ENCODE peak calls at places on chromosomes 12 and 14, in four cellular contexts. R is K562, I is HepG2, U is H1. X is an unnamed sample.

GRCh38 chr12:41680155-41680554 is 464.5 kb downstream of the GXYLT1 start:
- DNase-seq in R (no peak), I (no peak), U (no peak), X (no peak)

GRCh38 chr12:113366827-113367226 is 8.4 kb downstream of the PLBD2 start:
- DNase-seq in R (no peak), I (no peak), U (no peak), X (no peak)

GRCh38 chr14:82422186-82422585 is 888.5 kb upstream of the SEL1L start:
- DNase-seq in R (no peak), I (no peak), U (no peak), X (no peak)

GRCh38 chr14:65261425-65261920 is 151.1 kb upstream of the FUT8 start:
- DNase-seq in R (no peak), I (no peak), U (no peak), X (no peak)

GRCh38 chr12:20280515-20280914 is 87.8 kb upstream of the PDE3A start:
- DNase-seq in R (no peak), I (no peak), U (no peak), X (no peak)

GRCh38 chr12:880656-881055 is 68.8 kb downstream of the RAD52 start:
- DNase-seq in R (no peak), I (no peak), U (no peak), X (no peak)

GRCh38 chr14:105937253-105938054 is 411.1 kb downstream of the TMEM121 start:
- DNase-seq in R (no peak), I (no peak), U (no peak), X (no peak)

GRCh38 chr12:53845932-53846331 is 92.7 kb upstream of the HOXC13 start:
- DNase-seq in R (no peak), I (no peak), U (no peak), X (no peak)

GRCh38 chr12:1791104-1791927 is 29.0 kb upstream of the LRTM2 start:
- DNase-seq in R (peak), I (peak), U (no peak), X (peak)

GRCh38 chr14:99321236-99321925 is 49.4 kb upstream of the BCL11B start:
- DNase-seq in R (no peak), I (no peak), U (no peak), X (no peak)

GRCh38 chr14:103716091-103716801 is 636 bp downstream of the ZFYVE21 start:
- DNase-seq in R (peak), I (no peak), U (no peak), X (no peak)

GRCh38 chr12:12645485-12645884 is 33.8 kb downstream of the CREBL2 start:
- DNase-seq in R (peak), I (peak), U (no peak), X (no peak)

GRCh38 chr12:57735952-57736742 is 2.4 kb downstream of the AGAP2 start:
- DNase-seq in R (peak), I (peak), U (no peak), X (no peak)

GRCh38 chr14:71399057-71399487 is 491.8 kb downstream of the PCNX1 start:
- DNase-seq in R (no peak), I (no peak), U (no peak), X (no peak)

GRCh38 chr12:50595667-50596066 is 90.9 kb downstream of the DIP2B start:
- DNase-seq in R (peak), I (no peak), U (no peak), X (no peak)

GRCh38 chr12:16626991-16627390 is 21.0 kb upstream of the LMO3 start:
- DNase-seq in R (no peak), I (no peak), U (no peak), X (no peak)

GRCh38 chr12:84911331-84912190 is 1.0 kb downstream of the SLC6A15 start:
- DNase-seq in R (no peak), I (no peak), U (peak), X (peak)

GRCh38 chr12:92304335-92305066 is 158.9 kb upstream of the BTG1 start:
- DNase-seq in R (no peak), I (no peak), U (no peak), X (no peak)

GRCh38 chr14:105065280-105066228 is at the start of gene GPR132:
- DNase-seq in R (peak), I (no peak), U (no peak), X (no peak)

GRCh38 chr14:61337893-61338292 is 16.5 kb downstream of the PRKCH start:
- DNase-seq in R (no peak), I (no peak), U (no peak), X (no peak)

GRCh38 chr12:30996752-30997151 is 70.2 kb downstream of the TSPAN11 start:
- DNase-seq in R (no peak), I (no peak), U (no peak), X (no peak)

GRCh38 chr14:51333901-51334432 is 93.9 kb downstream of the TMX1 start:
- DNase-seq in R (no peak), I (no peak), U (no peak), X (no peak)

GRCh38 chr12:128644664-128645296 is 179.0 kb downstream of the SLC15A4 start:
- DNase-seq in R (peak), I (peak), U (peak), X (peak)

GRCh38 chr12:64318605-64319004 is 72.0 kb downstream of the C12orf56 start:
- DNase-seq in R (no peak), I (peak), U (peak), X (peak)

GRCh38 chr12:85155791-85156190 is 119.6 kb downstream of the LRRIQ1 start:
- DNase-seq in R (no peak), I (peak), U (no peak), X (no peak)

GRCh38 chr14:101925152-101925551 is 39.2 kb upstream of the DYNC1H1 start:
- DNase-seq in R (no peak), I (no peak), U (no peak), X (no peak)

GRCh38 chr12:46965880-46966279 is 113.5 kb upstream of the PCED1B start:
- DNase-seq in R (no peak), I (no peak), U (no peak), X (no peak)

GRCh38 chr14:49641697-49642129 is 6.7 kb upstream of the DNAAF2 start:
- DNase-seq in R (no peak), I (peak), U (no peak), X (no peak)

GRCh38 chr14:63473194-63473788 is 69.9 kb downstream of the PPP2R5E start:
- DNase-seq in R (no peak), I (no peak), U (no peak), X (no peak)

GRCh38 chr14:58637040-58637390 is 747 bp upstream of the DACT1 start:
- DNase-seq in R (no peak), I (no peak), U (no peak), X (peak)

GRCh38 chr12:3141339-3142321 is 64.5 kb downstream of the TSPAN9 start:
- DNase-seq in R (no peak), I (no peak), U (no peak), X (no peak)

GRCh38 chr14:50839048-50839447 is 8.1 kb upstream of the NIN start:
- DNase-seq in R (no peak), I (peak), U (no peak), X (no peak)

GRCh38 chr14:73824536-73824935 is 27.1 kb upstream of the PTGR2 start:
- DNase-seq in R (no peak), I (no peak), U (no peak), X (no peak)
- H3K4me2 ChIP-seq in R (no peak), I (no peak), U (no peak), X (no peak)

DNA sequence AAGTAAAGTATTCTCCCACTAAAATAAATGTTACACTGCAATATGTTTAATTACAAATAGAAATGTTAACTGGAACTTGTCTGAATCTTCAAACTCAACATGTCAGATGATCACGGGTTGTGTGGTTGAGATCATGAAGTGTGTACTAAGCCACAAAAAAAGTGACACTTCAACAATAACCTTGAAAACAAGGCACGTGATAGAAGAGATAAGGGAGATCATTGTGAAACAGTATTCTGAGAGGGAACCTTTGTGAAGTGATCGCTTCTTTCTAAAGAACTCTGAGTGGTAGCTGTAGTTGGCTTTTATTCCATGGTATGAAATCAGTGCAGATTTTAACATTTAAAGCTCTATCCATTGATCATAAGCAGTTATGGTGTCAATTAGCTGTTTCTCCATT is 60.0 kb downstream of the LIN52 start:
- DNase-seq in R (no peak), I (peak), U (no peak), X (no peak)
- TF ChIP-seq PHF8 in R (no peak), I (no peak), U (no peak), X (no peak)

DNA sequence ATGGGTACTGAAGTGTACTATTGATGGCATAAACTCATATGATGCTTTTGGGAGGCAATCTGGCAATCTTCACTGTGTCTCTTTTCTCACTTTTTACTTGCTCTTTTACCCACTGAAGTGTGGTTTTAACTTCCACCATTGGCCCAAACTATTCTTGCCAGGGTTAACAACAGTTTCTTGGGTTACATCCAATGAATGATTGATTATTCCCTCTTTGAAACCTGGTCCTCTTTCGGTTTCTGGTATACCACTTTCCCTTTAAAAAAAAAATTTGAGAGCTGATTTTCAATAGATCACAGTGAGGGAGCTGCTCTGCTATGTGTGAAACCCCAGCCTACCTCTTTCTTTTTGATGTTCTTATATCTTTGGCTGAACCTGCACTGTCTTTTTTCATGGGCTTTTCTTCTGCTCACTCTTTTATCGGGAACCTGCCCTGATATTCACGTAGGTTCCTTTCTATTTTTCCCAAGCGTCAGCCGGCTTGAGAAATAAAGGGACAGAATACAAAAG is 56.1 kb upstream of the OR4E1 start:
- DNase-seq in R (no peak), I (no peak), U (no peak), X (no peak)
- H3K4me2 ChIP-seq in R (no peak), I (no peak), U (peak), X (no peak)

DNA sequence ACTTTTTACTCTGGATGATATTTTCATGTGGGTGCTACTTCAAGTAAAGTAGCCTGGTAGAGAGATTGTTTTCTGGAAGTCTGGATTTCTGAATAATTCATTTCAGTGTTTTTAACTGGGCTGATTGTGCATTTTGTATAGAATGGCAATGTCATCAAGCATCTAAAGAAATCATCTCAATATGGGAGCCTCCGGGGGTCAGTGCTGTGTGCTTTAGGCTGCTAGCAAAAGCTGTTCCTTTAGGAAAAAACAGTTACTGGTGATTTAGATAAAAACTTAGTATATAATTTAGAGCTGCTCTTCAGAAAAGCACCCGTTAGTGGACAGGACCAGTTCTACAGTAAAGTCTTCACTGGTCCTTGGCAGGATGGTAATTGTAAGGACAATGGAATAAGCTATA is 5.1 kb downstream of the UBE3B start:
- DNase-seq in R (no peak), I (no peak), U (no peak), X (no peak)
- TF ChIP-seq PHF8 in R (no peak), I (no peak), U (no peak), X (no peak)

DNA sequence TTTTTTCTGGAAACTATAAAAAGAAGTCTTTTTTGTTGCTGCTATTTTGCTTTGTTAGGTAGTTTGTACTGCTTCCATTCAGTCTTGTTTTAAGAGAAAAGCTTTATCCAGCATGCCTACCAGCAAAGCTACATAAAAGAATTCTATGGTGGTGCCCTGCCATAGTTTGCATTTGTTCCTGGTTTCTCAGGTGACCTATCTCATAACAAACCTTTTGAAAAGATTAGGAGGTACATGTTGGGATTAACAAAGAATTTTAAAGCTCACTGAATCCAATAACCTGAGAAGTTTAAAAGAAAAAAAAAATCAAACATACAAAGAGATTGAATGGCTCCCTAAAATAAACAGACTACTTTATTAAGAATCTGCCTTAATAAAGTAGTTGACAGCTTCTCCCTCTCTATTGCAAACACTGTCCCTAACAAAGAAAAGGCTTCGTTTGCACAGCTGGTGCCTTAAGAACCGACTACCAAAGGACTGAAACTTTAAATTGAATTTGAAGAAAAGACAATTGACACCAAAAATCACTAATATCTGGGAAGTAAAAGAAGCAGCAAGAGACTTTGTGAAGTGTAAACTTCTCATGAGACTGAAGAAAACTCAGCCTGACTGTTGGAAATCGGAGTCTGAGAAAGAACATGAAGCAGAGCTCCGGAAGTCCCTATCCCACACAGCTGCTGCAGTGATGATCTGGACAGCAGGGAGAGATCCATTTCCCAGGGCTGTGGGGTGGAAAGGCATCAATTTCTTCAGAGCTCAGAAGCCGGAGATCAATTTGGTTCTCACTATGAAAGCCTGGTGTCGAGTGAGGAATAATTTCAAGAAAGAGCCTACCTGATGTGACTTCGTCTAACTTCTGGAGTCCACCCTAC is 102.7 kb upstream of the PLEKHA5 start:
- DNase-seq in R (no peak), I (no peak), U (no peak), X (no peak)
- H3K4me2 ChIP-seq in R (no peak), I (no peak), U (no peak), X (no peak)

DNA sequence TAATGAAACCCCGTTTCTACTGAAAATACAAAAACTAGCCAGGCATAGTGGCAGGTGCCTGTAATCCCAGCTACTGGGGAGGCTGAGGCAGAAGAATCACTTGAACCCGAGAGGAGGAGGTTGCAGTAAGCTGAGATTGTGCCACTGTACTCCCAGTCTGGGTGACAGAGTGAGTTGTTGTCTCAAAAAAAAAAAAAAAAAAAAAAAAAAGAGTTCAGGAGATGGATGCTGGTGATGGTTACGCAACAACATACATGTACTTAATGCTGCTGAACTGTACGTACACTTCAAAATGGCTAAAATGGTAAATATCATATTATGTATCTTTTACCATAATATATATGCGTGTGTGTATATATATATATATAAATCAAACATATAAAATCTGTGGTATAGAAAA is 29.0 kb downstream of the ACTN1 start:
- DNase-seq in R (no peak), I (peak), U (no peak), X (no peak)
- TF ChIP-seq PHF8 in R (no peak), I (no peak), U (no peak), X (no peak)

X was measured in A549.